ENCODE peak calls at places on chromosomes 13 and 19, in ten cellular contexts. G, M, J, T, L, X, Q, B, D and E are unnamed samples.

GRCh38 chr19:16736709-16737108 is 17.1 kb downstream of the NWD1 start:
- DNase-seq in T (no peak), D (no peak), G (no peak), J (no peak), L (no peak), X (no peak), M (no peak), B (peak), Q (no peak), E (no peak)

GRCh38 chr13:51221674-51222509 is at the start of gene FAM124A:
- DNase-seq in Q (peak), B (peak), D (peak), M (peak), L (peak), G (no peak), J (peak), T (peak), X (no peak), E (peak)

GRCh38 chr19:4582980-4583842 is 23.7 kb upstream of the SEMA6B start:
- DNase-seq in M (no peak), L (no peak), B (no peak), X (no peak), Q (no peak), D (no peak), T (no peak), G (no peak), J (no peak), E (no peak)

GRCh38 chr19:46015961-46016425 is 6.9 kb downstream of the PGLYRP1 start:
- DNase-seq in T (no peak), X (peak), Q (no peak), D (no peak), L (no peak), M (peak), J (peak), B (peak), G (no peak), E (no peak)

GRCh38 chr19:3914199-3914598 is 18.7 kb upstream of the NMRK2 start:
- DNase-seq in T (no peak), X (no peak), B (no peak), L (no peak), M (no peak), J (no peak), D (no peak), G (no peak), Q (no peak), E (no peak)

GRCh38 chr19:4402171-4403004 is at the start of gene CHAF1A:
- DNase-seq in G (peak), J (peak), M (peak), Q (peak), D (peak), B (peak), T (peak), X (peak), L (peak), E (peak)

GRCh38 chr13:41188584-41188983 is 5.8 kb downstream of the KBTBD7 start:
- DNase-seq in X (no peak), G (no peak), T (no peak), B (no peak), M (no peak), Q (no peak), L (peak), D (no peak), J (no peak), E (no peak)

GRCh38 chr13:35953537-35954206 is 177.5 kb downstream of the DCLK1 start:
- DNase-seq in L (peak), J (peak), D (peak), B (peak), Q (peak), T (peak), M (no peak), X (peak), G (no peak), E (peak)

GRCh38 chr13:73803997-73804396 is 330.2 kb downstream of the KLF12 start:
- DNase-seq in J (no peak), T (peak), D (no peak), M (no peak), X (no peak), G (no peak), L (no peak), B (peak), Q (no peak), E (peak)

GRCh38 chr19:14507704-14508246 is 10.4 kb downstream of the DNAJB1 start:
- DNase-seq in Q (no peak), B (no peak), M (no peak), G (no peak), J (no peak), X (no peak), T (peak), L (peak), D (no peak), E (peak)